ENCODE peak calls at places on chromosomes 12 and 14, in eight cellular contexts. F is WERI-Rb-1; W is CD4-positive, alpha-beta T cell; X is kidney; Z is upper lobe of left lung; G is nephron progenitor cell; N is stomach; J is ovary. M is an unnamed sample.

GRCh38 chr12:89632778-89633177 is 75.9 kb downstream of the ATP2B1 start:
- DNase-seq in F (no peak), W (no peak), X (no peak), Z (no peak), G (no peak), N (no peak), J (no peak), M (no peak)

GRCh38 chr14:58878740-58879139 is 241.0 kb downstream of the DACT1 start:
- DNase-seq in F (no peak), W (no peak), X (no peak), Z (no peak), G (no peak), N (no peak), J (no peak), M (no peak)

GRCh38 chr12:6226002-6226700 is 26.0 kb downstream of the CD9 start:
- DNase-seq in F (no peak), W (no peak), X (no peak), Z (peak), G (no peak), N (peak), J (peak), M (peak)

GRCh38 chr12:6937481-6938352 is 5.9 kb upstream of the RNU7-1 start:
- DNase-seq in F (peak), W (peak), X (peak), Z (peak), G (peak), N (peak), J (peak), M (peak)

GRCh38 chr12:78829690-78830089 is 34.9 kb upstream of the SYT1 start:
- DNase-seq in F (no peak), W (no peak), X (no peak), Z (no peak), G (no peak), N (no peak), J (no peak), M (no peak)

GRCh38 chr12:120598674-120599463 is 17.7 kb upstream of the POP5 start:
- DNase-seq in F (no peak), W (no peak), X (peak), Z (peak), G (no peak), N (peak), J (no peak), M (no peak)

GRCh38 chr14:105059035-105059916 is 6.0 kb downstream of the GPR132 start:
- DNase-seq in F (no peak), W (peak), X (peak), Z (peak), G (no peak), N (no peak), J (no peak), M (no peak)

GRCh38 chr14:20546877-20547276 is 14.0 kb downstream of the RNASE9 start:
- DNase-seq in F (no peak), W (no peak), X (no peak), Z (no peak), G (no peak), N (no peak), J (no peak), M (no peak)

GRCh38 chr12:58592817-58593216 is 327.5 kb downstream of the LRIG3 start:
- DNase-seq in F (no peak), W (no peak), X (no peak), Z (no peak), G (no peak), N (no peak), J (no peak), M (no peak)

DNA sequence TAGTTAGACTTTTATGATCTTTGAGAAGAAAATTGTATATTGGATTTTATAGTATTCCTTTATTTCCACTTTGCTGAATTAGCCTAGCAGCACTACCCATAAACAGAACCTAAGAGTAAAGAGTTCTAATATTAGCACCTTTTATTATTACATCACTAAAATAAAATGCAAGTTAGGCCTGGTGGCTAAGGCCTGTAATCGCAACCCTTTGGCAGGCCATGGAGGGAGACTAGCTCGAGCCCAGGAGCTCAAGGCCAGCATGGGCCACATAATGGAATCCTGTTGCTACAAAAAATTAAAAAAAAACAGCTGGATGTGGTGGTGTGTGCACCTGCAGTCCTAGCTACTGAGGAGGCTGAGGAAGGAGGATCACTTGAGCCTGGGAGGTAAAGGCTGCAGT is 288.2 kb downstream of the TRHDE start:
- DNase-seq in F (no peak), W (no peak), X (no peak), Z (no peak), G (no peak), N (no peak), J (peak), M (peak)
- TF ChIP-seq CTCF in F (no peak), W (no peak), X (no peak), Z (no peak), G (no peak), N (no peak), J (no peak), M (no peak)

GRCh38 chr12:51262758-51263177 is 7.4 kb downstream of the SMAGP start:
- DNase-seq in F (peak), W (no peak), X (peak), Z (no peak), G (peak), N (peak), J (peak), M (no peak)
- TF ChIP-seq CTCF in F (peak), W (peak), X (peak), Z (no peak), G (no peak), N (no peak), J (no peak), M (peak)

GRCh38 chr14:88935083-88935482 is 110.6 kb downstream of the TTC8 start:
- DNase-seq in F (no peak), W (no peak), X (no peak), Z (no peak), G (no peak), N (no peak), J (no peak), M (no peak)

GRCh38 chr14:88934231-88934898 is 109.9 kb downstream of the TTC8 start:
- DNase-seq in F (no peak), W (no peak), X (no peak), Z (no peak), G (no peak), N (no peak), J (no peak), M (no peak)

GRCh38 chr14:88933203-88933602 is 108.8 kb downstream of the TTC8 start:
- DNase-seq in F (no peak), W (no peak), X (no peak), Z (no peak), G (peak), N (no peak), J (no peak), M (no peak)

DNA sequence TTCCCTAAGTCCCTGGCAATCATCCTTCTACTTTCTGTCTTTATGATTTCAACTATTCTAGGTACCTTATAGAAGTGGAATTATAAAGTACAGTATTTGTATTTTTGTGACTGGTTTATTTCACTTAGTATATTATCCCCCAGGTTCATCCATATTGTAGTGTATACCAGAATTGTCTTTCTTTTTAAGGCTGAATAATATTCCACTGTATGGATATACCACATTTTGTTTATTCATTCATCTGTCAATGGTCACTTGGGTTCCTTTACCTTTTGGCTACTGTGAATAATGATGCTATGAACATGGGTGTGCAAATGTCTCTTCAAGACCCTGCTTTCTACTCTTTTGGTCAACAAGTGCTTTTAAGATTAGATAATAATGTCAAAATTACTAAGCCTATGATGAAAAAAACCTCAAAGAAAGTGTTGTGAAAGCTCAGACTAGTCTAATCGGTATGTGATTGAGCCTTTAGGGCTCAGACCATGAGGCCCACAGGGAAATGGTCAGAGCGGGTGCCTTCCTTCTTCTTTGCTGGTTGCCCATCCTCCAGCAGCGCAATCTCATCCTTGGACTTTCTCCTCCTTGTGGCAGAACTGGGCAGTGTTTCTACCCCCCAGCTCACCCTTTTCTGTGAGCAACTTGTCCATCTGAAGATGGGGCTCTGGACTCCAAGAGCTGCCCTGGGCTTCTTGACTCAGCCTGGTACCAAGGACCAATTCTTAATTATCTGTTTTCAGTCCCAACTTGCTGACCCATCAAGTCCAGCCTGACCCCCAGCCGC is 105.4 kb downstream of the TTC8 start:
- DNase-seq in F (no peak), W (no peak), X (no peak), Z (no peak), G (no peak), N (no peak), J (no peak), M (no peak)
- TF ChIP-seq CTCF in F (peak), W (no peak), X (no peak), Z (no peak), G (no peak), N (no peak), J (no peak), M (no peak)

GRCh38 chr14:65110525-65110924 is 8.2 kb upstream of the MAX start:
- DNase-seq in F (no peak), W (no peak), X (no peak), Z (no peak), G (peak), N (no peak), J (no peak), M (no peak)
- TF ChIP-seq CTCF in F (no peak), W (no peak), X (no peak), Z (no peak), G (no peak), N (no peak), J (no peak), M (no peak)

GRCh38 chr12:107448198-107448597 is 237.4 kb upstream of the PWP1 start:
- DNase-seq in F (peak), W (no peak), X (no peak), Z (no peak), G (peak), N (no peak), J (no peak), M (no peak)
- TF ChIP-seq CTCF in F (peak), W (no peak), X (no peak), Z (no peak), G (peak), N (no peak), J (no peak), M (peak)

GRCh38 chr12:67271976-67272375 is 2.8 kb downstream of the CAND1 start:
- DNase-seq in F (no peak), W (no peak), X (no peak), Z (no peak), G (no peak), N (no peak), J (no peak), M (no peak)

GRCh38 chr12:67270622-67271021 is 1.5 kb downstream of the CAND1 start:
- DNase-seq in F (no peak), W (no peak), X (no peak), Z (no peak), G (no peak), N (no peak), J (no peak), M (no peak)

GRCh38 chr12:67269632-67270578 is 747 bp downstream of the CAND1 start:
- DNase-seq in F (peak), W (peak), X (peak), Z (peak), G (peak), N (peak), J (peak), M (peak)

GRCh38 chr12:67268335-67268895 is 743 bp upstream of the CAND1 start:
- DNase-seq in F (peak), W (peak), X (peak), Z (peak), G (peak), N (peak), J (peak), M (peak)

GRCh38 chr12:67268896-67269631 is at the start of gene CAND1:
- DNase-seq in F (peak), W (peak), X (peak), Z (peak), G (peak), N (peak), J (peak), M (peak)
- TF ChIP-seq CTCF in F (no peak), W (no peak), X (no peak), Z (no peak), G (no peak), N (no peak), J (no peak), M (no peak)

DNA sequence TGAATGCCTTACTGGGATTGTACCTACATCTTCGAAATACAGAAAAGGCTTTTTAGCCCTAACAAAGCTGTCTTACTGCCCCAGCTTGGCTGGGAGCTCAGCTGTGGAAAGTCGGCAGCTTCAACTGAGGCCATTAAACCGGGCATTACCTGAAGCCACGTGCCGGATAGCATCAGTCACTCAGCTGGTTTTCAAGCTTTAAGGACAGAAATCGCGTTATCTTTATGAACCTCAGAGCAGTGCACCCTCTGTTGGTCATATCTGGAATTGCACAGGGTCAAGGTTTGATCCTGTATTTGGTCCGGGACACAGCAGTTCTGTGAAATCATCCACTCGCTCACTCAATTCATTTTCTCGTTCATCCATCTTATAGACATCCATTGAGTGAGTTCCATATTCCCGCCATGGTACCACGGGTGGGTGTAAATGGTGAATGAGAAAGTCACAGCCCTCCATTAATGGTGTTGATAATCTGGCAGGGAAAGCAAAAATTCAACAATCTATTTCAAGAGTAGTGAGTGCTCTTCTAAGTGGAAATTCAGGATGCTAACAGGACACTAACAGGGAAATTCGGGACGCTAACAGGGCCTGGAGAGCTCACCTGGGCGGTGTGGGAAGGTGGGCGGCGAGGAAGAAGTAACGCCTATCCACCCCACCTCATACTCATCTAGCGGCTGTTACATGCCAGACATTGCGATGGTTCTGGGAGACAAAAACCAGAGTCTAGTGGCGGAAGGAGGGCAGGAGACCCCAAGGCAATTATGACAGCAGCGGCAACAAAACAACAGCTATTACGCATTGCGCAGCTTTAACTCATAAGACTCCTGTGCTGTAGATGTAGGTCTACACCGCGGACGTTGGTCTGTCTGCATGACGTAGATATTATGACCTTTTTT is 60.6 kb upstream of the TCL1A start:
- DNase-seq in F (peak), W (peak), X (no peak), Z (peak), G (peak), N (peak), J (peak), M (no peak)
- TF ChIP-seq CTCF in F (peak), W (peak), X (peak), Z (peak), G (peak), N (no peak), J (peak), M (peak)

GRCh38 chr12:26058308-26058707 is 66.5 kb downstream of the BHLHE41 start:
- DNase-seq in F (no peak), W (no peak), X (no peak), Z (no peak), G (no peak), N (no peak), J (no peak), M (no peak)
- TF ChIP-seq CTCF in F (peak), W (no peak), X (no peak), Z (no peak), G (no peak), N (no peak), J (no peak), M (no peak)